ENCODE peak calls at places on chromosome 10, in six cellular contexts. One of them, this sample, is unnamed.

GRCh38 chr10:67793313-67793712 is 44.7 kb downstream of the DNAJC12 start:
- DNase-seq in BJ: no peak
- DNase-seq in GM12865: no peak
- DNase-seq in RPMI8226: no peak
- DNase-seq in right lobe of liver: no peak
- DNase-seq in uterus: no peak
- DNase-seq in this sample: no peak

GRCh38 chr10:18501198-18501597 is 150.2 kb downstream of the NSUN6 start:
- DNase-seq in GM12865: peak; percentile 61
- DNase-seq in RPMI8226: peak; percentile 25
- DNase-seq in right lobe of liver: no peak
- DNase-seq in BJ: no peak
- DNase-seq in uterus: no peak
- DNase-seq in this sample: no peak

GRCh38 chr10:37758074-37758473 is 99.3 kb downstream of the ZNF248 start:
- DNase-seq in BJ: no peak
- DNase-seq in RPMI8226: no peak
- DNase-seq in right lobe of liver: no peak
- DNase-seq in GM12865: no peak
- DNase-seq in uterus: no peak
- DNase-seq in this sample: no peak

GRCh38 chr10:14022052-14022451 is 308.7 kb downstream of the FRMD4A start:
- DNase-seq in GM12865: peak; percentile 57
- DNase-seq in RPMI8226: no peak
- DNase-seq in BJ: no peak
- DNase-seq in uterus: no peak
- DNase-seq in right lobe of liver: no peak
- DNase-seq in this sample: no peak

GRCh38 chr10:99945286-99945685 is 64.5 kb downstream of the DNMBP start:
- DNase-seq in right lobe of liver: no peak
- DNase-seq in uterus: peak; percentile 69
- DNase-seq in BJ: peak; percentile 74
- DNase-seq in GM12865: no peak
- DNase-seq in RPMI8226: no peak
- DNase-seq in this sample: no peak

GRCh38 chr10:81569488-81569887 is 305.5 kb upstream of the NRG3 start:
- DNase-seq in GM12865: no peak
- DNase-seq in RPMI8226: no peak
- DNase-seq in right lobe of liver: no peak
- DNase-seq in uterus: no peak
- DNase-seq in BJ: no peak
- DNase-seq in this sample: no peak

GRCh38 chr10:96834121-96834520 is 2.0 kb downstream of the LCOR start:
- DNase-seq in right lobe of liver: no peak
- DNase-seq in uterus: no peak
- DNase-seq in BJ: no peak
- DNase-seq in RPMI8226: no peak
- DNase-seq in GM12865: peak; percentile 45
- DNase-seq in this sample: no peak

GRCh38 chr10:62993121-62993520 is 140.0 kb upstream of the NRBF2 start:
- DNase-seq in RPMI8226: no peak
- DNase-seq in BJ: no peak
- DNase-seq in GM12865: no peak
- DNase-seq in right lobe of liver: no peak
- DNase-seq in uterus: no peak
- DNase-seq in this sample: no peak

GRCh38 chr10:69124558-69125121 is 662 bp downstream of the VPS26A start:
- DNase-seq in GM12865: peak; percentile 71
- DNase-seq in right lobe of liver: peak; percentile 60
- DNase-seq in BJ: no peak
- DNase-seq in RPMI8226: peak; percentile 73
- DNase-seq in uterus: peak; percentile 24
- DNase-seq in this sample: peak; percentile 51

This sample was measured in CD4-positive, alpha-beta memory T cell.